ENCODE peak calls at places on chromosomes 4 and X, in ten cellular contexts. R is GM13977, P is suprapubic skin, Z is heart left ventricle, M is tibial nerve, U is A549, K is testis, X is lower lobe of right lung, W is fibroblast of the aortic adventitia, I is choroid plexus epithelial cell. D is an unnamed sample.

GRCh38 chr4:84971319-84971932 is 4.9 kb upstream of the WDFY3 start:
- DNase-seq in W (peak; percentile 82), U (peak; percentile 16), R (peak; percentile 45), X (no peak), P (no peak), K (no peak), Z (no peak), M (no peak), I (peak; percentile 82), D (peak; percentile 39)

GRCh38 chr4:1788254-1788973 is 4.7 kb upstream of the FGFR3 start:
- DNase-seq in I (no peak), R (no peak), K (no peak), P (no peak), U (no peak), X (no peak), Z (no peak), M (no peak), W (no peak), D (no peak)

GRCh38 chrX:18864390-18864920 is 119.5 kb downstream of the PHKA2 start:
- DNase-seq in Z (no peak), W (no peak), X (no peak), I (no peak), U (no peak), R (no peak), K (no peak), P (no peak), M (no peak), D (no peak)

GRCh38 chrX:39133971-39134370 is 332.7 kb downstream of the MID1IP1 start:
- DNase-seq in P (no peak), K (no peak), U (no peak), Z (no peak), I (no peak), M (no peak), R (no peak), X (no peak), W (no peak), D (peak; percentile 48)

GRCh38 chrX:99077099-99077498 is 1333.0 kb downstream of the PCDH19 start:
- DNase-seq in M (no peak), U (no peak), X (no peak), R (no peak), Z (no peak), K (no peak), P (no peak), W (no peak), I (no peak), D (no peak)

GRCh38 chrX:97158270-97158669 is 274.6 kb downstream of the RPA4 start:
- DNase-seq in U (no peak), P (no peak), K (no peak), X (no peak), R (no peak), I (no peak), W (no peak), M (no peak), Z (no peak), D (no peak)

GRCh38 chrX:311156-312129 is 7.2 kb downstream of the GTPBP6 start:
- DNase-seq in W (no peak), K (no peak), X (peak; percentile 47), P (peak; percentile 74), I (no peak), R (no peak), U (no peak), M (no peak), Z (no peak), D (no peak)

GRCh38 chrX:63809158-63809557 is 24.1 kb upstream of the ARHGEF9 start:
- DNase-seq in M (no peak), Z (no peak), W (no peak), K (no peak), U (no peak), P (no peak), X (no peak), R (no peak), I (no peak), D (no peak)

GRCh38 chr4:97349468-97350186 is 793.6 kb downstream of the STPG2 start:
- DNase-seq in Z (no peak), K (no peak), M (no peak), W (no peak), X (no peak), I (no peak), R (no peak), P (no peak), U (no peak), D (no peak)

GRCh38 chr4:74320559-74321118 is 12.4 kb downstream of the EPGN start:
- DNase-seq in X (peak; percentile 57), I (peak; percentile 82), W (peak; percentile 82), Z (no peak), K (peak; percentile 21), M (no peak), R (peak; percentile 42), U (peak; percentile 20), P (no peak), D (peak; percentile 60)

GRCh38 chr4:25723409-25723808 is 67.8 kb downstream of the SLC34A2 start:
- DNase-seq in I (peak; percentile 63), U (no peak), W (no peak), M (no peak), R (no peak), X (no peak), P (no peak), K (no peak), Z (no peak), D (no peak)

GRCh38 chrX:39725928-39726619 is 371.7 kb downstream of the BCOR start:
- DNase-seq in K (no peak), X (no peak), M (no peak), U (no peak), W (peak; percentile 83), Z (no peak), I (peak; percentile 67), P (no peak), R (no peak), D (no peak)

GRCh38 chrX:97835969-97836368 is 952.3 kb downstream of the RPA4 start:
- DNase-seq in R (no peak), M (no peak), P (no peak), K (no peak), W (no peak), U (no peak), Z (no peak), I (no peak), X (no peak), D (no peak)

GRCh38 chr4:98716796-98717195 is 58.4 kb upstream of the TSPAN5 start:
- DNase-seq in I (no peak), M (no peak), Z (no peak), W (no peak), K (no peak), R (no peak), U (no peak), P (no peak), X (no peak), D (no peak)

GRCh38 chr4:2259036-2259540 is 2.8 kb downstream of the MXD4 start:
- DNase-seq in Z (peak; percentile 9), I (no peak), X (peak; percentile 44), P (peak; percentile 79), K (peak; percentile 64), W (no peak), R (no peak), M (no peak), U (no peak), D (no peak)

GRCh38 chrX:68163446-68163845 is 269.8 kb downstream of the OPHN1 start:
- DNase-seq in U (no peak), Z (no peak), I (peak; percentile 35), X (no peak), M (no peak), R (no peak), W (peak; percentile 49), P (no peak), K (no peak), D (no peak)

GRCh38 chrX:51608071-51608470 is 10.6 kb downstream of the CENPVL3 start:
- DNase-seq in W (peak; percentile 34), M (no peak), P (no peak), Z (no peak), X (no peak), R (no peak), U (no peak), K (no peak), I (peak; percentile 49), D (no peak)

GRCh38 chrX:109830704-109831206 is 97.7 kb upstream of the ACSL4 start:
- DNase-seq in R (no peak), K (no peak), M (no peak), I (peak; percentile 68), Z (no peak), X (no peak), W (peak; percentile 77), U (no peak), P (no peak), D (peak; percentile 2)

GRCh38 chr4:142363686-142364085 is 482.4 kb downstream of the INPP4B start:
- DNase-seq in U (no peak), X (no peak), I (no peak), P (no peak), R (no peak), W (no peak), M (no peak), K (no peak), Z (no peak), D (no peak)
- TF ChIP-seq CTCF in U (no peak), X (no peak), I (no peak), P (no peak), R (no peak), W (no peak), M (no peak), K (no peak), Z (no peak), D (no peak)

GRCh38 chrX:112798736-112799135 is 41.9 kb downstream of the AMOT start:
- DNase-seq in W (no peak), R (no peak), M (no peak), P (no peak), K (no peak), X (no peak), U (no peak), I (no peak), Z (no peak), D (no peak)
- TF ChIP-seq CTCF in W (no peak), R (no peak), M (no peak), P (no peak), K (no peak), X (no peak), U (no peak), I (no peak), Z (no peak), D (no peak)

DNA sequence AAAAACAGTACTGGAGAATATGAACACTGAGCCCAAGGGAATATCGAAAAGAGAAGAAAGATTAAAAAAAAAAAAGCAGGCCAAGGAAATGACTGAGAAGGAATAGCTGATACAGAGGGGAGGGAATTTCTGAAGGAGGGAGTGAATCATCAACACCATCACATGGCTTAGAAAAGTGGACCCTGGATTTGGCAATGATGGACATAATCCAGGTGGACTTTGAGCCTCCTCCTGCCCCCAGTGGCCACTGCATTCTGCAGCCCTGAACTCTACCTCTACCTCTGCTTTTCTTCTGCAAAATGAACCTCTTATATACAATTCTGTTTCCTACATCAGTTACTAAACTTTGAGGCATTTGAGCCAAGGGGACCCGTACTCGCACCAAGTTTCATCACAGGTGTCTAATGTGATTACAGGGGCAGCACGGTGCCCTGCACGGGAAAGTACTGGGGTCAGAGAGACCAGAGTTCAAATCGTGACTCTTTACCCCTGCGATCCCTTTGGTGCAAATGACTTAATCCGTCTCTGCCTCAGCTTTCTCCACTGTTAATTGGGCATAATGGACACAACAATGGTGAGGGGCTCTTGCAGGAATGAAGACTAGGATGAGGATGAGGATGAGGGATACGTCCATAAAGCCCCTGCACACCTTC is 1.1 kb downstream of the OCIAD2 start:
- DNase-seq in W (peak; percentile 68), K (no peak), R (no peak), P (no peak), M (no peak), X (no peak), I (peak; percentile 66), Z (no peak), U (peak; percentile 54), D (no peak)
- TF ChIP-seq CTCF in W (peak; percentile 34), K (no peak), R (no peak), P (no peak), M (no peak), X (no peak), I (peak; percentile 39), Z (no peak), U (no peak), D (peak; percentile 6)

GRCh38 chrX:21839334-21840198 is at the start of gene MBTPS2:
- DNase-seq in U (peak; percentile 33), I (peak; percentile 94), W (peak; percentile 94), X (peak; percentile 84), R (peak; percentile 44), M (peak; percentile 59), P (peak; percentile 86), Z (peak; percentile 81), K (peak; percentile 78), D (peak; percentile 93)
- TF ChIP-seq CTCF in U (no peak), I (peak; percentile 31), W (no peak), X (no peak), R (peak; percentile 13), M (no peak), P (no peak), Z (no peak), K (no peak), D (peak; percentile 6)

D was measured in GM12865.